ENCODE peak calls at places on chromosome 16, in six cellular contexts. V is stomach, A is sigmoid colon, E is K562, B is tibial nerve, I is ovary. J is an unnamed sample.

GRCh38 chr16:55495616-55496289 is 13.1 kb upstream of the LPCAT2 start:
- DNase-seq in V (no peak), A (no peak), E (no peak), B (no peak), I (no peak), J (peak; percentile 35)

GRCh38 chr16:58272855-58273254 is 22.0 kb downstream of the PRSS54 start:
- DNase-seq in V (no peak), A (no peak), E (no peak), B (no peak), I (no peak), J (no peak)

GRCh38 chr16:27355610-27356009 is 41.8 kb downstream of the IL4R start:
- DNase-seq in V (peak; percentile 33), A (peak; percentile 82), E (peak; percentile 45), B (no peak), I (no peak), J (no peak)

GRCh38 chr16:3118846-3119245 is 6.5 kb downstream of the ZNF205 start:
- DNase-seq in V (no peak), A (no peak), E (no peak), B (no peak), I (no peak), J (no peak)

GRCh38 chr16:67456383-67457140 is 24.4 kb downstream of the ATP6V0D1 start:
- DNase-seq in V (peak; percentile 76), A (peak; percentile 95), E (peak; percentile 43), B (no peak), I (peak; percentile 60), J (peak; percentile 84)

GRCh38 chr16:88556294-88556988 is 13.8 kb upstream of the ZC3H18 start:
- DNase-seq in V (no peak), A (no peak), E (no peak), B (no peak), I (no peak), J (no peak)

GRCh38 chr16:31206776-31207175 is 4.2 kb upstream of the PYCARD start:
- DNase-seq in V (no peak), A (no peak), E (no peak), B (no peak), I (no peak), J (no peak)

GRCh38 chr16:48383204-48383876 is 1.9 kb downstream of the SIAH1 start:
- DNase-seq in V (no peak), A (no peak), E (no peak), B (no peak), I (no peak), J (no peak)

GRCh38 chr16:87017388-87018012 is 299.7 kb downstream of the C16orf95 start:
- DNase-seq in V (no peak), A (peak; percentile 22), E (no peak), B (no peak), I (no peak), J (no peak)

GRCh38 chr16:69621225-69621624 is 55.5 kb downstream of the NFAT5 start:
- DNase-seq in V (no peak), A (no peak), E (no peak), B (no peak), I (no peak), J (no peak)

GRCh38 chr16:82287948-82288347 is 117.9 kb upstream of the MPHOSPH6 start:
- DNase-seq in V (no peak), A (no peak), E (no peak), B (no peak), I (no peak), J (no peak)

GRCh38 chr16:88072571-88073001 is 121.4 kb downstream of the BANP start:
- DNase-seq in V (no peak), A (peak; percentile 50), E (no peak), B (no peak), I (no peak), J (peak; percentile 56)

DNA sequence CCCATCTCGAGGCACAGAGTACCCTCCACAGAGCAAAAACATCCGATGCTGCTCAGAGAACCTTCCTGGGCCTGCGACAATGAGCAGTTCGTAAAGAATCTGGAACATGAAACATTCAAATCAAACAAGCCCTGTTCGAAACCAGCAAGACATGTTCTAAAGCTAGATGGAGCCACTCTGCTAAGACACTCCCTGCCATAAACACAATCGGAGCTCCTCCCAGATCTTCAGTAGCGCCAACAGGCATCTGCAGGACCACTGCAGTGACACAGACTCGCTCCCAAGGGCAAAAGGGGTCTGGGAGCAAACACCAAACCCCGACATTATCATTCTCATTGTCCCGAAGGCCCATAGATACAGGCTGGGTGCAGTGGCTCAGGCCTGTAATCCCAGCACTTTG is 108.7 kb downstream of the ZFHX3 start:
- DNase-seq in V (no peak), A (peak; percentile 79), E (no peak), B (no peak), I (no peak), J (peak; percentile 60)
- H3K4me3 ChIP-seq in V (no peak overlapping the region), A (no peak overlapping the region), E (no peak overlapping the region), B (no peak overlapping the region), I (no peak overlapping the region), J (no peak overlapping the region)

GRCh38 chr16:4811242-4811641 is 8.8 kb upstream of the ROGDI start:
- DNase-seq in V (no peak), A (no peak), E (no peak), B (no peak), I (no peak), J (no peak)

GRCh38 chr16:4814542-4815173 is 12.2 kb upstream of the ROGDI start:
- DNase-seq in V (no peak), A (no peak), E (no peak), B (no peak), I (no peak), J (no peak)

GRCh38 chr16:4811773-4812172 is 9.3 kb upstream of the ROGDI start:
- DNase-seq in V (no peak), A (no peak), E (no peak), B (no peak), I (no peak), J (no peak)

GRCh38 chr16:4813251-4814003 is 11.0 kb upstream of the ROGDI start:
- DNase-seq in V (no peak), A (no peak), E (no peak), B (no peak), I (no peak), J (no peak)

GRCh38 chr16:4814046-4814445 is 11.6 kb upstream of the ROGDI start:
- DNase-seq in V (no peak), A (peak; percentile 71), E (no peak), B (no peak), I (no peak), J (no peak)
- TF ChIP-seq EP300 in V (no peak), A (peak; percentile 36), E (no peak), B (no peak), I (no peak), J (no peak)

GRCh38 chr16:78146807-78147206 is 47.4 kb downstream of the WWOX start:
- DNase-seq in V (no peak), A (no peak), E (no peak), B (no peak), I (no peak), J (no peak)
- H3K4me3 ChIP-seq in V (no peak overlapping the region), A (no peak overlapping the region), E (no peak overlapping the region), B (no peak overlapping the region), I (no peak overlapping the region), J (no peak overlapping the region)

GRCh38 chr16:4616047-4616811 is 1.5 kb upstream of the UBALD1 start:
- DNase-seq in V (peak; percentile 100), A (peak; percentile 100), E (peak; percentile 95), B (peak; percentile 100), I (peak; percentile 100), J (peak; percentile 100)

GRCh38 chr16:4615389-4616046 is 830 bp upstream of the UBALD1 start:
- DNase-seq in V (no peak), A (no peak), E (no peak), B (no peak), I (peak; percentile 56), J (no peak)

GRCh38 chr16:4612977-4613635 is 1.6 kb downstream of the UBALD1 start:
- DNase-seq in V (no peak), A (no peak), E (no peak), B (no peak), I (no peak), J (no peak)

GRCh38 chr16:4613636-4614570 is 785 bp downstream of the UBALD1 start:
- DNase-seq in V (no peak), A (peak; percentile 69), E (peak; percentile 77), B (no peak), I (no peak), J (no peak)

GRCh38 chr16:4614571-4615388 is at the start of gene UBALD1:
- DNase-seq in V (peak; percentile 94), A (peak; percentile 94), E (peak; percentile 82), B (peak; percentile 71), I (peak; percentile 86), J (peak; percentile 94)
- TF ChIP-seq EP300 in V (no peak), A (no peak), E (peak; percentile 22), B (peak; percentile 72), I (no peak), J (no peak)

J was measured in suprapubic skin.